ENCODE peak calls at places on chromosomes 13 and 19, in eight cellular contexts. M is heart right ventricle; U is mesendoderm; T is heart left ventricle; R is left ventricle myocardium inferior; W is cardiac muscle cell; J is effector memory CD4-positive, alpha-beta T cell; K is body of pancreas. F is an unnamed sample.
A peak's percentile ranks its signal among the peaks of the same experiment; 100 is the strongest.

GRCh38 chr13:25469179-25469545 is 97.4 kb downstream of the ATP8A2 start:
- DNase-seq in M (no peak), U (peak; percentile 13), T (no peak), R (no peak), W (no peak), J (no peak), K (no peak), F (no peak)

GRCh38 chr13:112203614-112204013 is 136.7 kb downstream of the SOX1 start:
- DNase-seq in M (no peak), U (no peak), T (no peak), R (no peak), W (no peak), J (no peak), K (no peak), F (no peak)

GRCh38 chr19:48239582-48240141 is 16.1 kb downstream of the CARD8 start:
- DNase-seq in M (no peak), U (no peak), T (no peak), R (no peak), W (no peak), J (no peak), K (no peak), F (no peak)

GRCh38 chr13:75635621-75636338 is at the start of gene LMO7:
- DNase-seq in M (peak; percentile 37), U (peak; percentile 89), T (peak; percentile 62), R (peak; percentile 50), W (peak; percentile 66), J (peak; percentile 55), K (peak; percentile 54), F (no peak)

GRCh38 chr13:28820099-28821051 is at the start of gene MTUS2:
- DNase-seq in M (no peak), U (peak; percentile 38), T (no peak), R (no peak), W (no peak), J (no peak), K (peak; percentile 15), F (no peak)

GRCh38 chr19:29598496-29598895 is 7.6 kb upstream of the POP4 start:
- DNase-seq in M (no peak), U (no peak), T (no peak), R (no peak), W (no peak), J (no peak), K (no peak), F (no peak)

GRCh38 chr19:719081-719512 is 10.4 kb downstream of the PALM start:
- DNase-seq in M (no peak), U (no peak), T (no peak), R (peak; percentile 72), W (peak; percentile 66), J (no peak), K (peak; percentile 34), F (no peak)

GRCh38 chr13:32737111-32737571 is 150.9 kb downstream of the PDS5B start:
- DNase-seq in M (no peak), U (no peak), T (no peak), R (no peak), W (peak; percentile 40), J (no peak), K (no peak), F (no peak)

GRCh38 chr19:42198676-42199439 is 18.6 kb downstream of the DEDD2 start:
- DNase-seq in M (no peak), U (peak; percentile 86), T (no peak), R (no peak), W (no peak), J (peak; percentile 76), K (no peak), F (no peak)

GRCh38 chr13:40469581-40470282 is 196.7 kb downstream of the FOXO1 start:
- DNase-seq in M (no peak), U (peak; percentile 36), T (no peak), R (no peak), W (peak; percentile 76), J (no peak), K (no peak), F (no peak)

GRCh38 chr19:48770734-48771472 is 15.6 kb downstream of the FGF21 start:
- DNase-seq in M (no peak), U (peak; percentile 19), T (no peak), R (no peak), W (no peak), J (no peak), K (no peak), F (no peak)

GRCh38 chr19:45852941-45853340 is 10.0 kb downstream of the SYMPK start:
- DNase-seq in M (no peak), U (no peak), T (no peak), R (no peak), W (no peak), J (no peak), K (no peak), F (no peak)

GRCh38 chr13:46995874-46996273 is 99.0 kb upstream of the HTR2A start:
- DNase-seq in M (no peak), U (no peak), T (no peak), R (no peak), W (no peak), J (no peak), K (no peak), F (no peak)

GRCh38 chr13:40624338-40624737 is 42.1 kb downstream of the FOXO1 start:
- DNase-seq in M (no peak), U (peak; percentile 78), T (no peak), R (no peak), W (peak; percentile 23), J (no peak), K (no peak), F (no peak)

GRCh38 chr19:17424743-17425365 is 5.0 kb downstream of the MVB12A start:
- DNase-seq in M (no peak), U (peak; percentile 85), T (peak; percentile 24), R (no peak), W (peak; percentile 71), J (no peak), K (no peak), F (no peak)

GRCh38 chr19:11673608-11674041 is 65.1 kb downstream of the ZNF823 start:
- DNase-seq in M (peak; percentile 83), U (peak; percentile 86), T (peak; percentile 76), R (peak; percentile 66), W (peak; percentile 83), J (no peak), K (peak; percentile 74), F (no peak)

GRCh38 chr13:51892657-51893056 is 30.9 kb downstream of the CCDC70 start:
- DNase-seq in M (no peak), U (no peak), T (no peak), R (no peak), W (no peak), J (no peak), K (no peak), F (no peak)

DNA sequence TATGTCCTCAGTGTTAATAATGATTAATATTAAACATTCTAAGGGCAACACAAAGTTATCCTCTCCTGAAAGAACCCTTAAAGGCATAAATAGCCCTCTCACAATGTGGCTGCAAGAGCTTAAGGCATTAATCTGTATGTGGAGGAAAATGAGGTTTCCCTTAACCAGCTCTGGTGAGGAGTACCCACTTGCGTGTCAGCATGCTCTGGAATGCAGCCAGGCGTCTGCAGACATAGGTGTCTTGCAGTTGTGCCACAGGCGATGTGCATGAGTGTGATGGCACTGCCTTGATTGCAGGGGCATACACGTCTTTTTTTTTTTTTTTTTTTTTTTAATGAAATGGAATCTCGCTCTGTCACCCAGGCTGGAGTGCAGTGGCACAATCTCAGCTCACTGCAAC is 91.9 kb downstream of the RAB20 start:
- DNase-seq in M (no peak), U (no peak), T (no peak), R (no peak), W (no peak), J (no peak), K (no peak), F (no peak)
- H3K36me3 ChIP-seq in M (no peaks in the 10 kb centered on the region), U (peaks cover 6% of the 10 kb centered on the region), T (peaks cover 99% of the 10 kb centered on the region), R (peaks cover 97% of the 10 kb centered on the region), W (peaks cover 7% of the 10 kb centered on the region), J (no peaks in the 10 kb centered on the region), K (no peaks in the 10 kb centered on the region), F (peaks cover 5% of the 10 kb centered on the region)

GRCh38 chr13:48054601-48055000 is 17.1 kb downstream of the NUDT15 start:
- DNase-seq in M (no peak), U (peak; percentile 21), T (no peak), R (no peak), W (no peak), J (no peak), K (no peak), F (no peak)
- H3K36me3 ChIP-seq in M (no peaks in the 10 kb centered on the region), U (peaks cover 2% of the 10 kb centered on the region), T (peaks cover 51% of the 10 kb centered on the region), R (peaks cover 45% of the 10 kb centered on the region), W (peaks cover 9% of the 10 kb centered on the region), J (peaks cover 9% of the 10 kb centered on the region), K (no peaks in the 10 kb centered on the region), F (peaks cover 1% of the 10 kb centered on the region)

GRCh38 chr19:18571564-18572344 is at the start of gene UBA52:
- DNase-seq in M (peak; percentile 97), U (peak; percentile 99), T (peak; percentile 97), R (peak; percentile 98), W (peak; percentile 99), J (peak; percentile 98), K (peak; percentile 98), F (peak; percentile 80)

GRCh38 chr19:18566953-18567352 is 4.7 kb upstream of the UBA52 start:
- DNase-seq in M (no peak), U (no peak), T (no peak), R (no peak), W (no peak), J (no peak), K (no peak), F (no peak)

GRCh38 chr19:18568367-18568766 is 3.3 kb upstream of the UBA52 start:
- DNase-seq in M (no peak), U (no peak), T (no peak), R (no peak), W (no peak), J (no peak), K (no peak), F (no peak)
- H3K36me3 ChIP-seq in M (no peaks in the 10 kb centered on the region), U (peaks cover 15% of the 10 kb centered on the region), T (peaks cover 70% of the 10 kb centered on the region), R (peaks cover 67% of the 10 kb centered on the region), W (peaks cover 25% of the 10 kb centered on the region), J (peaks cover 58% of the 10 kb centered on the region), K (peaks cover 16% of the 10 kb centered on the region), F (peaks cover 2% of the 10 kb centered on the region)

GRCh38 chr19:40739871-40740703 is 10.2 kb downstream of the ACTMAP start:
- DNase-seq in M (no peak), U (no peak), T (no peak), R (no peak), W (no peak), J (no peak), K (no peak), F (no peak)

GRCh38 chr19:40741527-40742390 is 8.5 kb downstream of the ACTMAP start:
- DNase-seq in M (no peak), U (peak; percentile 13), T (no peak), R (no peak), W (no peak), J (no peak), K (no peak), F (no peak)

GRCh38 chr19:40742477-40742876 is 7.8 kb downstream of the ACTMAP start:
- DNase-seq in M (no peak), U (no peak), T (no peak), R (no peak), W (no peak), J (no peak), K (no peak), F (no peak)

GRCh38 chr19:40739030-40739839 is 11.0 kb downstream of the ACTMAP start:
- DNase-seq in M (no peak), U (no peak), T (no peak), R (no peak), W (no peak), J (no peak), K (no peak), F (no peak)

DNA sequence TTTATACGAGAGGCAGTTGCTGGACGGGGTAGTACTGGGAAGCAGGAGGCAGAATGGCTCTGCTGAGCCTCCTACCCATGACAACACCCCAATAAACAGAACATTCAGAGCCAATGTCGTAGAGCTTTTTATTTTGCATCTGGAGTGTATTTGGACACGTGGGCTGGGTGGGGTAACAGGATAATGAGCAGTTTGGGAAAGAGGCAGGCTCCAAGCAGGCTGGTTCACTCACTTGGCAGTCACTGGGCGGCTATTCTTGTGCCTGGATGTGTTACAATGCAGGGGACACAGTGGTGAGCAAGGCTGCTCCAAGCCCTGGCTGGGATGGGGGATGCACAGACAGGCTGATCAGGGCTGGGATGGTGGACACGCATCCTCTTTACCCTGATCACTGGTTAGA is 9.5 kb downstream of the ACTMAP start:
- DNase-seq in M (peak; percentile 65), U (no peak), T (peak; percentile 45), R (peak; percentile 52), W (no peak), J (no peak), K (no peak), F (no peak)
- H3K36me3 ChIP-seq in M (no peaks in the 10 kb centered on the region), U (peaks cover 2% of the 10 kb centered on the region), T (peaks cover 46% of the 10 kb centered on the region), R (peaks cover 43% of the 10 kb centered on the region), W (peaks cover 11% of the 10 kb centered on the region), J (peaks cover 10% of the 10 kb centered on the region), K (no peaks in the 10 kb centered on the region), F (peaks cover 1% of the 10 kb centered on the region)

F was measured in kidney epithelial cell.